ENCODE peak calls at places on chromosomes 6 and 20, in five cellular contexts. J is pancreas, T is IMR-90, P is prostate gland, B is psoas muscle. Y is an unnamed sample.

GRCh38 chr6:83198486-83199172 is 5.5 kb downstream of the RWDD2A start:
- DNase-seq in J (no peak), T (peak), P (no peak), B (no peak), Y (no peak)

GRCh38 chr20:967796-968742 is 34.0 kb downstream of the RSPO4 start:
- DNase-seq in P (no peak), B (no peak), J (no peak), T (peak), Y (no peak)

GRCh38 chr20:52129611-52130010 is 62.0 kb downstream of the ZFP64 start:
- DNase-seq in P (no peak), J (no peak), B (no peak), T (peak), Y (no peak)

GRCh38 chr20:63368151-63368550 is 7.0 kb upstream of the CHRNA4 start:
- DNase-seq in J (no peak), T (no peak), B (no peak), P (no peak), Y (no peak)

GRCh38 chr6:133467231-133467981 is 226.2 kb downstream of the EYA4 start:
- DNase-seq in B (no peak), J (no peak), T (peak), P (no peak), Y (no peak)

GRCh38 chr6:166757226-166758135 is 130.4 kb upstream of the RPS6KA2 start:
- DNase-seq in B (no peak), T (peak), P (no peak), J (no peak), Y (peak)

GRCh38 chr6:146123611-146124010 is 94.7 kb downstream of the GRM1 start:
- DNase-seq in J (no peak), B (no peak), T (no peak), P (no peak), Y (no peak)

GRCh38 chr6:35216832-35217811 is 3.4 kb downstream of the SCUBE3 start:
- DNase-seq in B (no peak), P (no peak), T (no peak), J (no peak), Y (no peak)

GRCh38 chr6:18034798-18035202 is 47.4 kb upstream of the KIF13A start:
- DNase-seq in P (no peak), J (no peak), B (no peak), T (peak), Y (no peak)

GRCh38 chr20:44033344-44033743 is 118.7 kb downstream of the TOX2 start:
- DNase-seq in T (peak), B (no peak), J (no peak), P (no peak), Y (no peak)

GRCh38 chr20:62795023-62795761 is 1.1 kb upstream of the MRGBP start:
- DNase-seq in J (peak), P (no peak), T (peak), B (peak), Y (peak)

GRCh38 chr20:58340853-58341252 is 31.3 kb downstream of the RAB22A start:
- DNase-seq in B (no peak), P (no peak), T (peak), J (no peak), Y (no peak)

GRCh38 chr20:31823360-31824124 is 4.4 kb downstream of the MYLK2 start:
- DNase-seq in B (no peak), J (no peak), P (no peak), T (no peak), Y (no peak)

GRCh38 chr6:161434331-161434730 is 160.5 kb upstream of the AGPAT4 start:
- DNase-seq in B (no peak), J (no peak), P (no peak), T (no peak), Y (no peak)

GRCh38 chr6:14393910-14394309 is 276.3 kb downstream of the CD83 start:
- DNase-seq in B (no peak), P (peak), T (no peak), J (no peak), Y (no peak)

GRCh38 chr20:24118781-24119175 is 130.2 kb upstream of the GGTLC1 start:
- DNase-seq in B (no peak), P (peak), T (no peak), J (no peak), Y (no peak)

GRCh38 chr20:47024461-47024937 is 129.9 kb downstream of the EYA2 start:
- DNase-seq in T (peak), B (no peak), J (no peak), P (no peak), Y (no peak)

GRCh38 chr6:92161953-92162352 is 1257.4 kb downstream of the EPHA7 start:
- DNase-seq in T (no peak), B (no peak), J (no peak), P (no peak), Y (no peak)

GRCh38 chr20:57617079-57617795 is 3.0 kb downstream of the ZBP1 start:
- DNase-seq in B (no peak), T (no peak), J (no peak), P (no peak), Y (no peak)

GRCh38 chr6:130313206-130313605 is 52.6 kb upstream of the TMEM200A start:
- DNase-seq in P (no peak), J (no peak), B (no peak), T (no peak), Y (no peak)

GRCh38 chr6:30972816-30973215 is 10.7 kb upstream of the MUC21 start:
- DNase-seq in B (no peak), P (no peak), T (no peak), J (no peak), Y (no peak)

GRCh38 chr6:147774856-147775255 is 266.4 kb downstream of the SAMD5 start:
- DNase-seq in B (no peak), P (no peak), T (no peak), J (no peak), Y (no peak)

GRCh38 chr20:5156670-5157448 is 30.1 kb downstream of the CDS2 start:
- DNase-seq in P (no peak), T (peak), J (no peak), B (no peak), Y (no peak)

GRCh38 chr6:14917101-14917500 is 328.8 kb upstream of the JARID2 start:
- DNase-seq in J (no peak), B (no peak), P (no peak), T (peak), Y (peak)

GRCh38 chr6:20447581-20448132 is 46.0 kb downstream of the E2F3 start:
- DNase-seq in B (no peak), T (peak), J (no peak), P (no peak), Y (no peak)

GRCh38 chr6:139159016-139159415 is 24.1 kb downstream of the HECA start:
- DNase-seq in T (peak), P (no peak), B (no peak), J (no peak), Y (no peak)

GRCh38 chr20:46954490-46955038 is 59.9 kb downstream of the EYA2 start:
- DNase-seq in J (no peak), T (peak), P (no peak), B (no peak), Y (no peak)

GRCh38 chr20:290081-290831 is at the start of gene C20orf96:
- DNase-seq in P (peak), J (peak), T (peak), B (peak), Y (peak)

GRCh38 chr6:104860221-104860620 is 502 bp upstream of the HACE1 start:
- DNase-seq in B (no peak), T (no peak), J (no peak), P (peak), Y (no peak)

GRCh38 chr6:124607119-124607627 is 355.1 kb upstream of the RNF217 start:
- DNase-seq in T (no peak), J (no peak), B (no peak), P (no peak), Y (no peak)

GRCh38 chr6:48151142-48151541 is 40.1 kb upstream of the PTCHD4 start:
- DNase-seq in J (no peak), B (no peak), P (no peak), T (no peak), Y (peak)

GRCh38 chr20:48613926-48614325 is 213.9 kb downstream of the PREX1 start:
- DNase-seq in P (no peak), B (no peak), J (no peak), T (no peak), Y (no peak)

DNA sequence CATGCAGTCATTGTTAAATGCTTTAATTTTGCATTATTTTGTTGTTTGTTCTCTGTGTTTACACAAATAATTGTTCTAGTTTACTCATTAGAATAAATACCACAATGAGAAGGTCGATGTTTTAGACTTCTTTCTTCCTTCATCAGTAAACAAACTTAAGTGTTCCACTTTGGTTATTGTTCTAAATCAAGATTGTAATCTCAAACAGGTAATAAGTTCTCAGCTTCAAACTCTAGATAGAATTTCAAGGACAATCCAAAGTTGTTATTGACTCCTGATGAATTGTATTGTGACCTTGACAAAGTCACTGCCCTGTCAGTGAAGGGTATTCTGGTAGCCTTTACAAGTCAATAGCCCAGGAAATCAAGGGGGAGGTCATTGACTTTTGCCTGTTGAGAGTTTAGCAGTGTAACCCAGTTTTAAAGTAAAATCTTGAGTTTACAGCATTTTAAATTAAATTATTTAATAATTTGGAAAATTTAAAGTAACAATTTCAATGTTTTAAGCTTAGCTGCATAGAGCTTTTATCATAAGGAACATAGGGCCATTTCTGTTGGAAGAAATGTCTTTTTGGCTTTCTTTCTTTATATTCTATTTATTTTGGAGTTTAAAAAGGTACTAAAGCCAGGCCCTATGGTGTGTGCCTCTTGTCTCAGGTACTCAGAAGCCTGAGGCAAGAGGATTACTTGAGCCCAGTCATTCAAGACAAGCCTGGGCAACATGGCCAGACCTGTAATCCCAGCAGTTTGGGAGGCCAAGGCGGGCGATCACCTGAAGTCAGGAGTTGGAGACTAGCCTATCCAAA is 79.6 kb downstream of the CBFA2T2 start:
- DNase-seq in P (no peak), J (no peak), B (no peak), T (no peak), Y (peak)
- H3K27ac ChIP-seq in P (peak), J (no peak), B (no peak), T (no peak), Y (peak)

GRCh38 chr20:35447082-35447789 is 8.2 kb upstream of the CEP250 start:
- DNase-seq in P (peak), T (peak), B (peak), J (peak), Y (peak)
- H3K27ac ChIP-seq in P (no peak), T (no peak), B (no peak), J (no peak), Y (no peak)

DNA sequence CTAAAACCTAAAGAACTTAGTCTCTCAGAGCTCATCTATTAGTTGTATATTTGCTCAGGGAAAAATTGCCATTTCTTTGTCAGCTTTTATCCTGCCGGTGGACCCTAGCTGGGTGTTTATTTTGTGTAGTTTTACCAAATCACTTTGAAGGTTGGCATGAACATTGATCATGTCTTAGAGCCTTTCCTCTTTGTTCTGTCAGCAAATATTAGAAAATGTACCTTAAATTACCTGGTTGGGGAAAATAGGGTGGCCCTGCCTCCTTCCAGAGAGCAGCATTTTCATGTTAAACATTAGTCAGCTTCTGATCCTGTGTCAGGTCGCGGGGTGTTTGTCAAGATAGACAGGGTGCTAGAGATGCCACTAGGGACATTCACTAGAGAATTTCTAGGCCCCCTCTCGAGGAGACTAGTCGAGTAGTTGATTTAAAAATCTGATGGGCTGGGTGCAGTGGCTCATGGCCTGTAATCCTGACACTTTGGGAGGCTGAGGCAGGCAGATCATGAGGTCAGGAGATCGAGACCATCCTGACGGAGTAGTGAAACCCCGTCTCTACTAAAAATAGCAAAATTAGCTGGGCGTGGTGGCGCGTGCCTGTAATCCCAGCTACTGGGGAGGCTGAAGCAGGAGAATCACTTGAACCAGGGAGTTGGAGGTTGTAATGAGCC is 11.2 kb downstream of the RALY start:
- DNase-seq in P (no peak), J (no peak), B (no peak), T (no peak), Y (no peak)
- H3K27ac ChIP-seq in P (no peak), J (no peak), B (no peak), T (no peak), Y (no peak)

GRCh38 chr20:2329286-2329685 is 33.5 kb downstream of the TGM3 start:
- DNase-seq in J (no peak), P (no peak), T (no peak), B (no peak), Y (no peak)
- H3K27ac ChIP-seq in J (no peak), P (no peak), T (no peak), B (no peak), Y (no peak)

GRCh38 chr20:38275815-38276550 is 15.4 kb upstream of the KIAA1755 start:
- DNase-seq in T (peak), J (no peak), B (no peak), P (no peak), Y (peak)
- H3K27ac ChIP-seq in T (peak), J (no peak), B (no peak), P (no peak), Y (peak)

GRCh38 chr6:41704028-41704427 is 31.4 kb downstream of the TFEB start:
- DNase-seq in B (no peak), P (no peak), J (no peak), T (no peak), Y (no peak)
- H3K27ac ChIP-seq in B (peak), P (no peak), J (no peak), T (no peak), Y (no peak)

GRCh38 chr6:111761783-111762312 is 111.4 kb downstream of the FYN start:
- DNase-seq in T (peak), P (no peak), J (no peak), B (no peak), Y (no peak)

GRCh38 chr6:111759836-111760785 is 113.1 kb downstream of the FYN start:
- DNase-seq in T (peak), B (no peak), J (no peak), P (no peak), Y (no peak)

GRCh38 chr6:111758608-111759293 is 114.5 kb downstream of the FYN start:
- DNase-seq in P (no peak), T (no peak), J (no peak), B (no peak), Y (no peak)

GRCh38 chr6:111757342-111757741 is 115.9 kb downstream of the FYN start:
- DNase-seq in J (no peak), T (peak), P (no peak), B (no peak), Y (no peak)

DNA sequence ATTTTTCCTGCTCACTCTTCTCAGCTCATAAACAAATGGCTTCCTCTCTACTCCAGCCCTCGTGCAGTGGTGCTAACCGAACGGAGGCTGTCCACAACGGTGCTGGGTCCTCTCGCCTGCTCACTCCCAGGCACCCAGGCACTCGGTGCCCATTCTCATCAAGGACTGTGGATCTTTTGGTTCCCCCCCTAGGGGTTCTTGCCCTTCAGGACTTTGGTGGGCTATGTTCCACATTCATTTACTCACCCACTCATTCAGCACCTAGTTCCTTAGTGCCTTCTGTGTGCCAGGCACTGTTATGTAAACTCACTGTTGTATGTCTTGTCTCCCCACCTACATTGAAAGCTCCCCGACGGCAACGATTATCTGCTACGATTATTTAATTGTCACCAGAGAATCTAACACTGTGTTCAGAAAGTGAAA is 113.8 kb downstream of the FYN start:
- DNase-seq in J (no peak), T (peak), P (no peak), B (no peak), Y (no peak)
- H3K27ac ChIP-seq in J (no peak), T (peak), P (no peak), B (no peak), Y (no peak)